ENCODE peak calls at places on chromosome 12, in five cellular contexts. Q is stomach, S is GM10248, E is aorta, R is psoas muscle. G is an unnamed sample.

GRCh38 chr12:52203126-52203921 is 11.5 kb upstream of the KRT80 start:
- DNase-seq in Q (peak), S (no peak), E (peak), R (no peak), G (no peak)

GRCh38 chr12:14836336-14837210 is 6.8 kb downstream of the ART4 start:
- DNase-seq in Q (no peak), S (no peak), E (no peak), R (no peak), G (no peak)

GRCh38 chr12:115810166-115810565 is 467.3 kb downstream of the MED13L start:
- DNase-seq in Q (no peak), S (no peak), E (no peak), R (no peak), G (no peak)

GRCh38 chr12:106902053-106902452 is 53.7 kb upstream of the TMEM263 start:
- DNase-seq in Q (no peak), S (no peak), E (no peak), R (no peak), G (no peak)

GRCh38 chr12:6280053-6280469 is 30.4 kb upstream of the PLEKHG6 start:
- DNase-seq in Q (peak), S (no peak), E (peak), R (no peak), G (no peak)

GRCh38 chr12:65902504-65902903 is 78.2 kb downstream of the HMGA2 start:
- DNase-seq in Q (no peak), S (peak), E (no peak), R (no peak), G (no peak)

GRCh38 chr12:13203028-13203922 is 6.7 kb downstream of the EMP1 start:
- DNase-seq in Q (no peak), S (peak), E (peak), R (peak), G (no peak)

GRCh38 chr12:12700249-12700648 is 4.3 kb upstream of the GPR19 start:
- DNase-seq in Q (no peak), S (no peak), E (no peak), R (no peak), G (no peak)

GRCh38 chr12:267581-268482 is 5.2 kb upstream of the SLC6A13 start:
- DNase-seq in Q (no peak), S (no peak), E (no peak), R (no peak), G (no peak)

GRCh38 chr12:32331133-32331532 is 68.2 kb upstream of the FGD4 start:
- DNase-seq in Q (no peak), S (no peak), E (no peak), R (no peak), G (no peak)

GRCh38 chr12:105562727-105563072 is 232.2 kb downstream of the C12orf75 start:
- DNase-seq in Q (peak), S (no peak), E (no peak), R (no peak), G (no peak)

GRCh38 chr12:3490848-3491382 is at the start of gene PRMT8:
- DNase-seq in Q (no peak), S (no peak), E (no peak), R (no peak), G (no peak)

GRCh38 chr12:66514581-66514980 is 164.3 kb downstream of the GRIP1 start:
- DNase-seq in Q (no peak), S (no peak), E (no peak), R (no peak), G (no peak)

GRCh38 chr12:44317651-44318126 is 481.8 kb downstream of the TMEM117 start:
- DNase-seq in Q (no peak), S (peak), E (no peak), R (no peak), G (no peak)

GRCh38 chr12:91687052-91688017 is 458.3 kb downstream of the BTG1 start:
- DNase-seq in Q (no peak), S (no peak), E (no peak), R (no peak), G (no peak)

GRCh38 chr12:68958337-68958736 is 25.4 kb upstream of the CPM start:
- DNase-seq in Q (no peak), S (peak), E (no peak), R (no peak), G (peak)

GRCh38 chr12:67457136-67457535 is 188.0 kb downstream of the CAND1 start:
- DNase-seq in Q (no peak), S (no peak), E (no peak), R (no peak), G (no peak)

G was measured in activated naive CD4-positive, alpha-beta T cell treated with anti-CD3 and anti-CD28 coated beads, Interleukin-2, amount 50 U/mL, for 16 hours.